ENCODE peak calls at places on chromosome 2, in seven cellular contexts. L, J, D, W, S, M and B are unnamed samples.

GRCh38 chr2:238202326-238203103 is 980 bp downstream of the ILKAP start:
- DNase-seq in L (no peak), S (no peak), M (no peak), D (no peak), J (no peak), W (peak), B (no peak)

GRCh38 chr2:24914713-24915112 is 5.3 kb downstream of the ADCY3 start:
- DNase-seq in M (no peak), J (no peak), W (no peak), D (no peak), L (no peak), S (peak), B (no peak)

GRCh38 chr2:152347076-152347475 is 12.1 kb downstream of the FMNL2 start:
- DNase-seq in D (no peak), W (peak), J (no peak), L (no peak), S (no peak), M (no peak), B (no peak)

GRCh38 chr2:197011777-197012641 is 85.5 kb upstream of the PGAP1 start:
- DNase-seq in M (no peak), J (peak), W (peak), S (no peak), D (no peak), L (no peak), B (no peak)

GRCh38 chr2:56334622-56335021 is 150.8 kb downstream of the CCDC85A start:
- DNase-seq in J (no peak), D (no peak), W (peak), L (no peak), M (no peak), S (no peak), B (no peak)

GRCh38 chr2:30450025-30450424 is 3.0 kb downstream of the LCLAT1 start:
- DNase-seq in D (no peak), M (no peak), S (no peak), J (no peak), W (no peak), L (no peak), B (no peak)

GRCh38 chr2:239819974-239820555 is 205.1 kb downstream of the NDUFA10 start:
- DNase-seq in M (no peak), J (no peak), D (peak), L (no peak), S (peak), W (peak), B (no peak)

GRCh38 chr2:202941771-202942170 is 29.7 kb downstream of the CARF start:
- DNase-seq in M (no peak), J (no peak), L (no peak), W (peak), D (no peak), S (no peak), B (no peak)

GRCh38 chr2:233470007-233470687 is 96.4 kb downstream of the USP40 start:
- DNase-seq in S (peak), J (peak), W (no peak), D (peak), L (no peak), M (no peak), B (peak)